ENCODE peak calls at places on chromosomes 16 and 17, in six cellular contexts. V is posterior cingulate gyrus; U is stimulated activated CD4-positive, alpha-beta T cell treated with anti-CD3 and anti-CD28 coated beads, Interleukin-2, amount 100 ng/mL, for 24 hours; N is mesothelial cell of epicardium; O is NCI-H1436; L is hippocampal formation. C is an unnamed sample.

GRCh38 chr17:1793447-1793806 is 31.6 kb downstream of the SERPINF1 start:
- DNase-seq in V (no peak), U (no peak), N (no peak), O (no peak), L (no peak), C (no peak)

GRCh38 chr16:81647527-81647926 is 131.6 kb upstream of the PLCG2 start:
- DNase-seq in V (peak), U (no peak), N (no peak), O (no peak), L (no peak), C (no peak)

GRCh38 chr17:4900231-4901107 is 1.1 kb downstream of the C17orf107 start:
- DNase-seq in V (no peak), U (peak), N (no peak), O (no peak), L (no peak), C (no peak)

GRCh38 chr16:72939247-72939646 is 108.7 kb downstream of the ZFHX3 start:
- DNase-seq in V (no peak), U (no peak), N (no peak), O (no peak), L (no peak), C (no peak)

GRCh38 chr17:81885869-81886548 is 5.4 kb downstream of the ALYREF start:
- DNase-seq in V (no peak), U (no peak), N (no peak), O (no peak), L (no peak), C (no peak)

GRCh38 chr16:83206426-83206825 is 579.7 kb downstream of the CDH13 start:
- DNase-seq in V (no peak), U (no peak), N (no peak), O (no peak), L (no peak), C (no peak)

GRCh38 chr17:6523330-6523729 is 33.0 kb downstream of the PITPNM3 start:
- DNase-seq in V (no peak), U (no peak), N (no peak), O (no peak), L (no peak), C (no peak)

GRCh38 chr17:45414997-45415881 is 17.4 kb downstream of the ARHGAP27 start:
- DNase-seq in V (no peak), U (no peak), N (no peak), O (no peak), L (peak), C (no peak)

GRCh38 chr17:7177954-7178477 is 1.2 kb downstream of the ASGR1 start:
- DNase-seq in V (no peak), U (no peak), N (no peak), O (no peak), L (no peak), C (no peak)

GRCh38 chr16:88068476-88069396 is 117.5 kb downstream of the BANP start:
- DNase-seq in V (no peak), U (no peak), N (peak), O (no peak), L (no peak), C (no peak)

GRCh38 chr16:4609200-4610010 is 5.3 kb downstream of the UBALD1 start:
- DNase-seq in V (no peak), U (no peak), N (no peak), O (no peak), L (no peak), C (no peak)

GRCh38 chr17:76547183-76547641 is 7.4 kb downstream of the PRCD start:
- DNase-seq in V (peak), U (peak), N (no peak), O (peak), L (peak), C (peak)

GRCh38 chr17:59381716-59382570 is 50.5 kb downstream of the YPEL2 start:
- DNase-seq in V (peak), U (no peak), N (no peak), O (peak), L (peak), C (no peak)

GRCh38 chr17:61410555-61411089 is 11.0 kb downstream of the TBX2 start:
- DNase-seq in V (peak), U (peak), N (peak), O (peak), L (no peak), C (peak)

GRCh38 chr16:84982434-84982833 is 28.9 kb downstream of the ZDHHC7 start:
- DNase-seq in V (no peak), U (no peak), N (no peak), O (no peak), L (no peak), C (no peak)

GRCh38 chr16:56841659-56842058 is 23.3 kb upstream of the SLC12A3 start:
- DNase-seq in V (no peak), U (no peak), N (no peak), O (no peak), L (no peak), C (no peak)

GRCh38 chr16:54289242-54290051 is 2.9 kb upstream of the IRX3 start:
- DNase-seq in V (no peak), U (no peak), N (no peak), O (peak), L (no peak), C (no peak)

GRCh38 chr16:29811896-29812665 is at the start of gene PRRT2:
- DNase-seq in V (peak), U (peak), N (peak), O (peak), L (peak), C (peak)

GRCh38 chr17:17042851-17043667 is 802 bp downstream of the MPRIP start:
- DNase-seq in V (no peak), U (peak), N (no peak), O (no peak), L (no peak), C (no peak)

GRCh38 chr17:80192268-80192667 is 22.4 kb downstream of the CARD14 start:
- DNase-seq in V (peak), U (no peak), N (no peak), O (no peak), L (peak), C (no peak)

GRCh38 chr16:66606000-66606751 is 1.7 kb downstream of the CMTM3 start:
- DNase-seq in V (no peak), U (no peak), N (no peak), O (no peak), L (no peak), C (no peak)

GRCh38 chr16:17666293-17666692 is 195.5 kb upstream of the XYLT1 start:
- DNase-seq in V (no peak), U (no peak), N (no peak), O (no peak), L (no peak), C (no peak)

GRCh38 chr17:36074365-36074764 is 10.3 kb downstream of the CCL18 start:
- DNase-seq in V (no peak), U (no peak), N (no peak), O (no peak), L (no peak), C (no peak)

GRCh38 chr17:40190197-40191021 is 13.1 kb downstream of the RAPGEFL1 start:
- DNase-seq in V (no peak), U (peak), N (no peak), O (peak), L (no peak), C (no peak)

GRCh38 chr17:76307966-76308338 is at the start of gene QRICH2:
- DNase-seq in V (no peak), U (no peak), N (no peak), O (no peak), L (no peak), C (no peak)

GRCh38 chr16:79372504-79373184 is 227.9 kb downstream of the MAF start:
- DNase-seq in V (no peak), U (peak), N (no peak), O (no peak), L (no peak), C (peak)

GRCh38 chr16:68091604-68092261 is 6.6 kb downstream of the NFATC3 start:
- DNase-seq in V (no peak), U (no peak), N (no peak), O (peak), L (no peak), C (no peak)

GRCh38 chr16:25052161-25052511 is 37.0 kb upstream of the ARHGAP17 start:
- DNase-seq in V (no peak), U (no peak), N (no peak), O (no peak), L (no peak), C (no peak)

GRCh38 chr17:37225458-37225857 is 150.3 kb upstream of the C17orf78 start:
- DNase-seq in V (no peak), U (no peak), N (no peak), O (no peak), L (no peak), C (no peak)

GRCh38 chr17:71792966-71793365 is 327.9 kb upstream of the SOX9 start:
- DNase-seq in V (no peak), U (no peak), N (no peak), O (no peak), L (no peak), C (no peak)

GRCh38 chr17:42010898-42011516 is 6.2 kb downstream of the DNAJC7 start:
- DNase-seq in V (no peak), U (no peak), N (no peak), O (no peak), L (no peak), C (no peak)

GRCh38 chr16:17633146-17633966 is 162.6 kb upstream of the XYLT1 start:
- DNase-seq in V (no peak), U (no peak), N (no peak), O (no peak), L (no peak), C (no peak)

GRCh38 chr16:59573528-59574271 is 839.6 kb upstream of the GOT2 start:
- DNase-seq in V (no peak), U (no peak), N (no peak), O (no peak), L (no peak), C (no peak)

GRCh38 chr16:84514295-84514873 is 9.9 kb upstream of the MEAK7 start:
- DNase-seq in V (no peak), U (no peak), N (no peak), O (no peak), L (no peak), C (no peak)

GRCh38 chr17:41651625-41652460 is 27.5 kb upstream of the KRT17 start:
- DNase-seq in V (no peak), U (no peak), N (no peak), O (no peak), L (peak), C (no peak)

GRCh38 chr16:26158142-26158759 is 466.5 kb downstream of the HS3ST4 start:
- DNase-seq in V (no peak), U (no peak), N (no peak), O (no peak), L (no peak), C (no peak)

GRCh38 chr16:1974157-1975070 is 2.6 kb downstream of the TBL3 start:
- DNase-seq in V (no peak), U (no peak), N (no peak), O (no peak), L (no peak), C (no peak)

C was measured in NCI-H2227 treated with DMSO at 0.1 percent for 48 hours.